ENCODE peak calls at places on chromosomes 16 and 17, in six cellular contexts. B is cardiac muscle cell, Z is left lung, X is heart right ventricle, M is AG04450, L is kidney epithelial cell. N is an unnamed sample.

GRCh38 chr17:49739662-49740271 is 24.2 kb downstream of the FAM117A start:
- DNase-seq in B (peak; percentile 62), Z (peak; percentile 90), X (peak; percentile 81), M (no peak), L (no peak), N (peak; percentile 80)

GRCh38 chr17:75517277-75517865 is 1.0 kb downstream of the TSEN54 start:
- DNase-seq in B (no peak), Z (peak; percentile 62), X (no peak), M (no peak), L (no peak), N (no peak)

GRCh38 chr16:29811170-29811895 is 660 bp upstream of the PRRT2 start:
- DNase-seq in B (peak; percentile 99), Z (peak; percentile 98), X (peak; percentile 96), M (peak; percentile 95), L (peak; percentile 93), N (peak; percentile 99)

GRCh38 chr16:87697792-87698191 is 68.0 kb downstream of the KLHDC4 start:
- DNase-seq in B (no peak), Z (no peak), X (no peak), M (no peak), L (no peak), N (no peak)

GRCh38 chr17:64172510-64172909 is 42.6 kb upstream of the ERN1 start:
- DNase-seq in B (no peak), Z (no peak), X (no peak), M (no peak), L (no peak), N (peak; percentile 21)

GRCh38 chr16:3444032-3444388 is 530 bp downstream of the NAA60 start:
- DNase-seq in B (peak; percentile 75), Z (no peak), X (no peak), M (peak; percentile 38), L (no peak), N (peak; percentile 81)

GRCh38 chr16:57623251-57624043 is 5.0 kb upstream of the ADGRG1 start:
- DNase-seq in B (no peak), Z (peak; percentile 71), X (no peak), M (no peak), L (no peak), N (peak; percentile 96)

GRCh38 chr17:79808763-79809529 is 12.1 kb upstream of the CBX8 start:
- DNase-seq in B (no peak), Z (no peak), X (no peak), M (no peak), L (peak; percentile 32), N (peak; percentile 61)

GRCh38 chr16:50548659-50549560 is 714 bp downstream of the NKD1 start:
- DNase-seq in B (no peak), Z (no peak), X (no peak), M (no peak), L (no peak), N (peak; percentile 6)

GRCh38 chr17:34993031-34993430 is 12.7 kb downstream of the LIG3 start:
- DNase-seq in B (no peak), Z (no peak), X (no peak), M (no peak), L (no peak), N (no peak)

GRCh38 chr16:13393816-13394215 is 492.4 kb downstream of the SHISA9 start:
- DNase-seq in B (no peak), Z (no peak), X (no peak), M (no peak), L (no peak), N (no peak)

GRCh38 chr17:37710344-37710886 is 34.4 kb downstream of the HNF1B start:
- DNase-seq in B (no peak), Z (no peak), X (no peak), M (no peak), L (no peak), N (peak; percentile 77)

GRCh38 chr17:44309472-44309871 is 1.1 kb downstream of the RUNDC3A start:
- DNase-seq in B (no peak), Z (no peak), X (no peak), M (no peak), L (no peak), N (no peak)

GRCh38 chr17:64205804-64206203 is 57.3 kb downstream of the TEX2 start:
- DNase-seq in B (no peak), Z (no peak), X (no peak), M (no peak), L (no peak), N (no peak)

GRCh38 chr17:78375401-78376079 is 2.9 kb upstream of the PGS1 start:
- DNase-seq in B (no peak), Z (peak; percentile 88), X (peak; percentile 16), M (peak; percentile 88), L (no peak), N (peak; percentile 97)

GRCh38 chr17:19338031-19338990 is 24.2 kb downstream of the B9D1 start:
- DNase-seq in B (peak; percentile 61), Z (peak; percentile 87), X (peak; percentile 57), M (no peak), L (no peak), N (peak; percentile 59)

GRCh38 chr16:50154369-50154947 is 1.4 kb downstream of the TENT4B start:
- DNase-seq in B (peak; percentile 37), Z (no peak), X (no peak), M (no peak), L (no peak), N (no peak)

GRCh38 chr17:8611671-8612298 is 18.7 kb downstream of the MYH10 start:
- DNase-seq in B (no peak), Z (no peak), X (no peak), M (no peak), L (no peak), N (peak; percentile 72)

GRCh38 chr17:28725166-28725659 is 820 bp downstream of the TLCD1 start:
- DNase-seq in B (no peak), Z (peak; percentile 28), X (no peak), M (no peak), L (no peak), N (peak; percentile 48)

GRCh38 chr16:3785413-3785812 is 68.1 kb upstream of the TRAP1 start:
- DNase-seq in B (no peak), Z (no peak), X (no peak), M (no peak), L (no peak), N (no peak)

GRCh38 chr16:73285336-73285735 is 237.4 kb upstream of the ZFHX3 start:
- DNase-seq in B (no peak), Z (no peak), X (no peak), M (no peak), L (no peak), N (no peak)

GRCh38 chr16:1706386-1707192 is 594 bp downstream of the MAPK8IP3 start:
- DNase-seq in B (peak; percentile 24), Z (no peak), X (no peak), M (no peak), L (no peak), N (peak; percentile 41)

GRCh38 chr17:50924800-50925199 is 58.6 kb upstream of the TOB1 start:
- DNase-seq in B (no peak), Z (no peak), X (no peak), M (no peak), L (no peak), N (no peak)

GRCh38 chr17:36127882-36128369 is 24.3 kb downstream of the CCL4 start:
- DNase-seq in B (no peak), Z (no peak), X (no peak), M (no peak), L (no peak), N (no peak)

GRCh38 chr16:80259289-80259805 is 281.4 kb upstream of the DYNLRB2 start:
- DNase-seq in B (peak; percentile 26), Z (no peak), X (no peak), M (no peak), L (no peak), N (no peak)

GRCh38 chr16:46629331-46629843 is 8.2 kb upstream of the SHCBP1 start:
- DNase-seq in B (peak; percentile 18), Z (no peak), X (no peak), M (no peak), L (no peak), N (peak; percentile 77)
- TF ChIP-seq CTCF in B (peak; percentile 67), Z (no peak), X (no peak), M (peak; percentile 63), L (peak; percentile 40), N (peak; percentile 60)

GRCh38 chr17:59688008-59688407 is 19.2 kb downstream of the PTRH2 start:
- DNase-seq in B (no peak), Z (no peak), X (no peak), M (no peak), L (no peak), N (no peak)
- TF ChIP-seq CTCF in B (no peak), Z (no peak), X (no peak), M (no peak), L (no peak), N (no peak)

GRCh38 chr17:39484178-39484577 is 22.9 kb downstream of the CDK12 start:
- DNase-seq in B (no peak), Z (no peak), X (no peak), M (no peak), L (no peak), N (no peak)

GRCh38 chr17:39483506-39483905 is 22.2 kb downstream of the CDK12 start:
- DNase-seq in B (no peak), Z (no peak), X (no peak), M (no peak), L (no peak), N (no peak)

GRCh38 chr17:39487946-39488345 is 26.7 kb downstream of the CDK12 start:
- DNase-seq in B (no peak), Z (no peak), X (no peak), M (no peak), L (no peak), N (no peak)

GRCh38 chr17:39485555-39485954 is 24.3 kb downstream of the CDK12 start:
- DNase-seq in B (no peak), Z (no peak), X (no peak), M (peak; percentile 88), L (peak; percentile 92), N (peak; percentile 87)

DNA sequence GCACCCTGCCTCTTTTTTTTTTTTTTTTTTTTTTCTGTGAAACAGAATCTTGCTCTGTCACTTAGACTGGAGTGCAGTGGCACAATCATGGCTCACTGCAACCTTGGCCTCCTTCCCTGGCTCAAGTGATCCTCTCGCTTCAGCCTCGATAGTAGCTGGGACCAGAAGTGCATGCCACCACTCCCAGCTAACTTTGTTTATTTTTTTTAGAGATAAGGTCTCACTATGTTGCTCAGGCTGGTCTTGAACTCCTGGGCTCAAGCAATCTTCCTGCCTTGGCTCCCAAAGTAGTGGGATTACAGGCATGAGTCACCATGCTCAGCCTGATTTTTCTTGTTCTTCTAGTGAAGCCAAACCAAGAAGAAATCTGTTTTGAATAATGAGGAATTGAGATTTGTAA is 25.0 kb downstream of the CDK12 start:
- DNase-seq in B (no peak), Z (no peak), X (no peak), M (no peak), L (no peak), N (peak; percentile 47)
- TF ChIP-seq CTCF in B (no peak), Z (no peak), X (no peak), M (no peak), L (no peak), N (no peak)

GRCh38 chr16:89376812-89377445 is 113.4 kb downstream of the ANKRD11 start:
- DNase-seq in B (no peak), Z (no peak), X (no peak), M (no peak), L (no peak), N (no peak)

GRCh38 chr16:89377446-89377838 is 112.9 kb downstream of the ANKRD11 start:
- DNase-seq in B (no peak), Z (no peak), X (no peak), M (no peak), L (no peak), N (no peak)

GRCh38 chr16:89380681-89381080 is 109.7 kb downstream of the ANKRD11 start:
- DNase-seq in B (no peak), Z (no peak), X (no peak), M (no peak), L (no peak), N (no peak)

GRCh38 chr16:89381788-89382187 is 108.6 kb downstream of the ANKRD11 start:
- DNase-seq in B (no peak), Z (no peak), X (no peak), M (no peak), L (no peak), N (no peak)

GRCh38 chr16:89378947-89379771 is 111.2 kb downstream of the ANKRD11 start:
- DNase-seq in B (no peak), Z (no peak), X (no peak), M (no peak), L (no peak), N (no peak)
- TF ChIP-seq CTCF in B (no peak), Z (no peak), X (no peak), M (no peak), L (peak; percentile 41), N (no peak)